ENCODE peak calls at places on chromosomes 11 and 22, in four cellular contexts. F is stimulated activated CD8-positive, alpha-beta memory T cell treated with anti-CD3 and anti-CD28 coated beads, Interleukin-7, amount 100 ng/mL, for 1 hour; V is NCI-H1105; M is IMR-90. W is an unnamed sample.

GRCh38 chr11:74686792-74687191 is 44.4 kb downstream of the CHRDL2 start:
- DNase-seq in F (no peak), V (no peak), M (peak; percentile 82), W (no peak)

GRCh38 chr11:128624269-128625170 is 37.2 kb upstream of the ETS1 start:
- DNase-seq in F (peak; percentile 22), V (no peak), M (no peak), W (no peak)

GRCh38 chr11:120184946-120185677 is 25.7 kb upstream of the OAF start:
- DNase-seq in F (no peak), V (no peak), M (peak; percentile 48), W (no peak)

GRCh38 chr11:95698939-95699562 is 90.5 kb downstream of the FAM76B start:
- DNase-seq in F (no peak), V (no peak), M (peak; percentile 39), W (no peak)

GRCh38 chr11:36281850-36282249 is 7.4 kb downstream of the COMMD9 start:
- DNase-seq in F (no peak), V (no peak), M (no peak), W (no peak)

GRCh38 chr11:101974255-101974654 is 57.9 kb upstream of the ANGPTL5 start:
- DNase-seq in F (no peak), V (no peak), M (peak; percentile 43), W (no peak)

GRCh38 chr11:656426-656825 is 19.4 kb downstream of the DRD4 start:
- DNase-seq in F (no peak), V (no peak), M (no peak), W (no peak)

GRCh38 chr11:17762309-17762974 is 27.9 kb downstream of the KCNC1 start:
- DNase-seq in F (no peak), V (no peak), M (no peak), W (no peak)

GRCh38 chr22:50530280-50530856 is 556 bp upstream of the TYMP start:
- DNase-seq in F (no peak), V (no peak), M (peak; percentile 44), W (no peak)

GRCh38 chr11:134587345-134587744 is 175.3 kb upstream of the B3GAT1 start:
- DNase-seq in F (no peak), V (no peak), M (no peak), W (no peak)

GRCh38 chr11:7892751-7893356 is 38.2 kb downstream of the OR10A6 start:
- DNase-seq in F (no peak), V (peak; percentile 39), M (peak; percentile 74), W (no peak)

GRCh38 chr11:57513446-57513795 is 2.1 kb downstream of the SLC43A1 start:
- DNase-seq in F (no peak), V (no peak), M (no peak), W (no peak)

GRCh38 chr11:77726524-77726923 is 88.9 kb upstream of the CLNS1A start:
- DNase-seq in F (no peak), V (no peak), M (no peak), W (no peak)

GRCh38 chr11:107265591-107265990 is 192.0 kb downstream of the CWF19L2 start:
- DNase-seq in F (no peak), V (no peak), M (no peak), W (peak; percentile 85)

GRCh38 chr11:18802381-18803257 is 11.0 kb upstream of the PTPN5 start:
- DNase-seq in F (no peak), V (peak; percentile 71), M (peak; percentile 71), W (peak; percentile 26)

GRCh38 chr11:3609416-3610265 is 32.2 kb downstream of the ART5 start:
- DNase-seq in F (no peak), V (no peak), M (peak; percentile 37), W (no peak)

GRCh38 chr11:69438286-69438920 is 43.1 kb upstream of the LINC01488 start:
- DNase-seq in F (no peak), V (no peak), M (no peak), W (no peak)

GRCh38 chr11:623999-624704 is 603 bp downstream of the CDHR5 start:
- DNase-seq in F (no peak), V (no peak), M (no peak), W (no peak)

GRCh38 chr11:75862437-75862836 is 47.4 kb downstream of the UVRAG start:
- DNase-seq in F (no peak), V (no peak), M (no peak), W (no peak)

GRCh38 chr11:15171956-15172355 is 57.2 kb downstream of the INSC start:
- DNase-seq in F (no peak), V (no peak), M (no peak), W (no peak)

GRCh38 chr22:24592144-24592845 is 578 bp downstream of the LRRC75B start:
- DNase-seq in F (no peak), V (no peak), M (no peak), W (no peak)

GRCh38 chr11:27777013-27777412 is 76.8 kb upstream of the BDNF start:
- DNase-seq in F (no peak), V (no peak), M (no peak), W (no peak)

GRCh38 chr11:89625171-89625570 is 84.9 kb upstream of the TRIM77 start:
- DNase-seq in F (no peak), V (no peak), M (no peak), W (no peak)

GRCh38 chr11:83285131-83285770 is 916 bp downstream of the CCDC90B start:
- DNase-seq in F (no peak), V (peak; percentile 91), M (no peak), W (no peak)

GRCh38 chr22:47401592-47401898 is 639.1 kb downstream of the TBC1D22A start:
- DNase-seq in F (no peak), V (no peak), M (no peak), W (no peak)

GRCh38 chr11:105389952-105390351 is 219.9 kb upstream of the GRIA4 start:
- DNase-seq in F (no peak), V (no peak), M (no peak), W (no peak)

GRCh38 chr11:23079382-23079813 is 219.1 kb upstream of the CCDC179 start:
- DNase-seq in F (no peak), V (no peak), M (peak; percentile 82), W (no peak)

GRCh38 chr22:44357296-44357961 is 44.7 kb upstream of the SHISAL1 start:
- DNase-seq in F (no peak), V (no peak), M (no peak), W (no peak)

GRCh38 chr11:26846222-26846621 is 124.4 kb upstream of the SLC5A12 start:
- DNase-seq in F (no peak), V (no peak), M (no peak), W (no peak)

W was measured in caudate nucleus.